ENCODE peak calls at places on chromosome 1, in five cellular contexts. T is nucleus accumbens, X is foreskin fibroblast, H is LoVo, O is AG20443. R is an unnamed sample.
A peak's percentile ranks its signal among the peaks of the same experiment; 100 is the strongest.

GRCh38 chr1:958823-959729 is at the start of gene NOC2L:
- DNase-seq in T (peak; percentile 93), X (peak; percentile 97), H (peak; percentile 92), O (peak; percentile 97), R (peak; percentile 72)

GRCh38 chr1:223538921-223539445 is 126.5 kb downstream of the CAPN8 start:
- DNase-seq in T (peak; percentile 12), X (no peak), H (no peak), O (no peak), R (no peak)

GRCh38 chr1:98133151-98133550 is 212.3 kb upstream of the DPYD start:
- DNase-seq in T (no peak), X (no peak), H (no peak), O (peak; percentile 47), R (no peak)

GRCh38 chr1:244439391-244440032 is 12.2 kb downstream of the ADSS2 start:
- DNase-seq in T (no peak), X (peak; percentile 14), H (no peak), O (no peak), R (no peak)

GRCh38 chr1:59718064-59718988 is 96.4 kb upstream of the HOOK1 start:
- DNase-seq in T (no peak), X (no peak), H (no peak), O (peak; percentile 51), R (peak; percentile 28)

GRCh38 chr1:42981871-42982270 is 23.2 kb upstream of the SLC2A1 start:
- DNase-seq in T (no peak), X (no peak), H (no peak), O (no peak), R (no peak)

GRCh38 chr1:246661451-246661850 is 62.8 kb upstream of the SCCPDH start:
- DNase-seq in T (no peak), X (no peak), H (no peak), O (no peak), R (no peak)

GRCh38 chr1:160261526-160261877 is 847 bp downstream of the DCAF8 start:
- DNase-seq in T (no peak), X (peak; percentile 82), H (peak; percentile 60), O (peak; percentile 70), R (peak; percentile 83)

GRCh38 chr1:89179343-89179742 is 3.5 kb upstream of the GBP7 start:
- DNase-seq in T (no peak), X (no peak), H (no peak), O (no peak), R (no peak)

GRCh38 chr1:203276916-203277535 is 28.3 kb upstream of the BTG2 start:
- DNase-seq in T (no peak), X (no peak), H (no peak), O (no peak), R (no peak)

GRCh38 chr1:164707868-164708331 is 148.9 kb downstream of the PBX1 start:
- DNase-seq in T (no peak), X (peak; percentile 84), H (no peak), O (peak; percentile 71), R (no peak)

GRCh38 chr1:103274886-103275285 is 166.6 kb upstream of the COL11A1 start:
- DNase-seq in T (no peak), X (no peak), H (no peak), O (no peak), R (no peak)

GRCh38 chr1:110565565-110565964 is 40.6 kb downstream of the KCNA2 start:
- DNase-seq in T (peak; percentile 82), X (no peak), H (no peak), O (no peak), R (no peak)

GRCh38 chr1:2226525-2227340 is 1.4 kb upstream of the SKI start:
- DNase-seq in T (no peak), X (no peak), H (no peak), O (peak; percentile 57), R (no peak)

GRCh38 chr1:204842892-204843291 is 27.8 kb upstream of the NFASC start:
- DNase-seq in T (peak; percentile 56), X (peak; percentile 11), H (no peak), O (no peak), R (no peak)

GRCh38 chr1:65395887-65396612 is 24.4 kb upstream of the LEPR start:
- DNase-seq in T (no peak), X (peak; percentile 64), H (no peak), O (peak; percentile 78), R (no peak)

GRCh38 chr1:223776075-223776814 is 63.9 kb downstream of the CAPN2 start:
- DNase-seq in T (no peak), X (peak; percentile 81), H (peak; percentile 34), O (peak; percentile 39), R (no peak)

GRCh38 chr1:31571340-31572295 is 4.7 kb upstream of the TINAGL1 start:
- DNase-seq in T (no peak), X (no peak), H (no peak), O (no peak), R (no peak)